ENCODE peak calls at places on chromosomes 2 and 18, in seven cellular contexts. R is neural crest cell, I is IMR-90, X is NB4, Q is fibroblast of lung, Z is A549, K is adrenal gland. F is an unnamed sample.
A peak's percentile ranks its signal among the peaks of the same experiment; 100 is the strongest.

GRCh38 chr2:128316777-128317185 is 1.9 kb downstream of the HS6ST1 start:
- DNase-seq in X (peak; percentile 14), I (no peak), Q (no peak), R (no peak), Z (no peak), K (no peak), F (no peak)

GRCh38 chr2:26607698-26608097 is 33.5 kb downstream of the CIB4 start:
- DNase-seq in K (peak; percentile 15), Q (no peak), R (no peak), X (no peak), Z (no peak), I (no peak), F (no peak)

GRCh38 chr2:175330195-175330594 is 148.7 kb upstream of the ATP5MC3 start:
- DNase-seq in K (no peak), Q (no peak), I (no peak), X (no peak), R (no peak), Z (no peak), F (no peak)

GRCh38 chr2:30915485-30915884 is 108.2 kb upstream of the CAPN13 start:
- DNase-seq in Q (no peak), X (peak; percentile 45), K (no peak), I (peak; percentile 0), R (peak; percentile 11), Z (no peak), F (no peak)

GRCh38 chr2:186304064-186304463 is 182.0 kb upstream of the ZC3H15 start:
- DNase-seq in I (no peak), R (no peak), X (no peak), Q (no peak), K (no peak), Z (no peak), F (no peak)

GRCh38 chr2:220555961-220556360 is 928.5 kb downstream of the SLC4A3 start:
- DNase-seq in K (no peak), R (no peak), I (peak; percentile 36), Q (no peak), X (no peak), Z (no peak), F (no peak)

GRCh38 chr2:109322111-109322510 is 193.1 kb downstream of the SH3RF3 start:
- DNase-seq in X (no peak), I (peak; percentile 98), K (peak; percentile 91), Z (no peak), Q (peak; percentile 99), R (no peak), F (peak; percentile 91)

GRCh38 chr2:55555977-55556376 is 36.5 kb downstream of the CFAP36 start:
- DNase-seq in R (no peak), K (no peak), I (no peak), X (no peak), Q (no peak), Z (no peak), F (no peak)

GRCh38 chr2:133561045-133561852 is 7.0 kb downstream of the NCKAP5 start:
- DNase-seq in R (no peak), X (peak; percentile 45), Q (peak; percentile 91), I (peak; percentile 90), Z (no peak), K (no peak), F (peak; percentile 56)

GRCh38 chr2:98388601-98389247 is 42.5 kb downstream of the CNGA3 start:
- DNase-seq in Z (no peak), X (no peak), I (no peak), R (no peak), K (no peak), Q (no peak), F (no peak)

GRCh38 chr2:159604159-159604558 is 12.2 kb downstream of the BAZ2B start:
- DNase-seq in I (no peak), Z (no peak), K (no peak), R (no peak), Q (no peak), X (no peak), F (no peak)

GRCh38 chr2:132416080-132416911 is at the start of gene GPR39:
- DNase-seq in Q (peak; percentile 96), I (peak; percentile 96), Z (peak; percentile 88), X (no peak), R (peak; percentile 32), K (peak; percentile 71), F (peak; percentile 86)

GRCh38 chr18:35807942-35808341 is 164.5 kb upstream of the RMP24 start:
- DNase-seq in I (no peak), R (no peak), X (no peak), Q (no peak), K (no peak), Z (no peak), F (no peak)

GRCh38 chr2:70008290-70008689 is 46.9 kb upstream of the ASPRV1 start:
- DNase-seq in I (no peak), R (no peak), Q (no peak), K (no peak), X (no peak), Z (no peak), F (no peak)

GRCh38 chr2:36500072-36500471 is 97.9 kb downstream of the FEZ2 start:
- DNase-seq in K (no peak), X (no peak), R (no peak), Q (no peak), Z (no peak), I (no peak), F (no peak)

GRCh38 chr2:156115338-156115737 is 217.2 kb downstream of the NR4A2 start:
- DNase-seq in Z (no peak), K (no peak), X (no peak), R (no peak), I (no peak), Q (no peak), F (no peak)

GRCh38 chr2:231533777-231534125 is 3.5 kb upstream of the NMUR1 start:
- DNase-seq in I (no peak), X (no peak), R (no peak), K (no peak), Z (no peak), Q (no peak), F (no peak)

GRCh38 chr2:10332402-10333246 is 29.9 kb downstream of the HPCAL1 start:
- DNase-seq in Z (no peak), I (no peak), R (no peak), X (no peak), K (no peak), Q (no peak), F (no peak)

GRCh38 chr18:9575558-9575957 is 38.8 kb downstream of the PPP4R1 start:
- DNase-seq in K (peak; percentile 89), Z (peak; percentile 44), Q (peak; percentile 99), R (peak; percentile 55), I (peak; percentile 98), X (peak; percentile 86), F (peak; percentile 73)

GRCh38 chr2:232382331-232383225 is 4.0 kb downstream of the ALPP start:
- DNase-seq in X (peak; percentile 38), K (no peak), R (no peak), Z (no peak), I (no peak), Q (no peak), F (no peak)

DNA sequence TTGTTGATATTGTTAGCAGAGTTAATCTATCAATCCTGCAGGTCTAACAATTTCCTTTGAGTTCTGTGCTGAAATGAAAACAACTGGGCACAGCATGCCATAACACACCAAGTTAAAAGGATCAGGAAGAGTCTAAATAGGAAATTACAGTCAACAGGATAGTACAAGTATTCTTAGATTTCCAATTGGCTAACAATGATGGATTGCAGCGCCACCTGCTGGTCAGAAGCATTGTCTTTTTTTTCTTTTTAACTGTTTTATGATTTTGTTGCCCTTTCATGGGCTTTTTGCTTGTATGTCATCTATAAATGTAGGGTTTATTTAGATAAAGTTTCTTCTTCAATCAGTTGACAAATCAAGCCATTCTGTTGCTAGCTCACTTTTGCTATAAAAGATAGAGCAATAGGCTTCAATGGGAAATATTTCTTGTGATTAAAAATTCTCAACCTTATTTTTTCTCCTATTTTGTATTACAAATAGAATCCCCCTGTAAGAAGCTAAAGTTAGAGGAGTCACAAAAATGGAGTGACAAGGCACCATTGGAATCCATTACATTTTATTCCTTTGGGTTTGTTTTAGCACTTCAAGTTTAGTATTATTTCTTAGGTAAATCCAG is 40.8 kb upstream of the RPRM start:
- DNase-seq in I (peak; percentile 39), X (peak; percentile 67), K (peak; percentile 76), Q (peak; percentile 54), Z (peak; percentile 7), R (peak; percentile 72), F (peak; percentile 0)
- TF ChIP-seq CTCF in I (peak; percentile 61), X (peak; percentile 50), K (peak; percentile 92), Q (peak; percentile 66), Z (peak; percentile 90), R (peak; percentile 97), F (peak; percentile 66)

GRCh38 chr2:85017436-85018048 is 46.6 kb downstream of the KCMF1 start:
- DNase-seq in R (no peak), K (no peak), I (peak; percentile 36), X (peak; percentile 30), Z (no peak), Q (peak; percentile 57), F (no peak)
- TF ChIP-seq CTCF in R (peak; percentile 67), K (peak; percentile 27), I (peak; percentile 37), X (no peak), Z (peak; percentile 65), Q (peak; percentile 38), F (peak; percentile 31)

DNA sequence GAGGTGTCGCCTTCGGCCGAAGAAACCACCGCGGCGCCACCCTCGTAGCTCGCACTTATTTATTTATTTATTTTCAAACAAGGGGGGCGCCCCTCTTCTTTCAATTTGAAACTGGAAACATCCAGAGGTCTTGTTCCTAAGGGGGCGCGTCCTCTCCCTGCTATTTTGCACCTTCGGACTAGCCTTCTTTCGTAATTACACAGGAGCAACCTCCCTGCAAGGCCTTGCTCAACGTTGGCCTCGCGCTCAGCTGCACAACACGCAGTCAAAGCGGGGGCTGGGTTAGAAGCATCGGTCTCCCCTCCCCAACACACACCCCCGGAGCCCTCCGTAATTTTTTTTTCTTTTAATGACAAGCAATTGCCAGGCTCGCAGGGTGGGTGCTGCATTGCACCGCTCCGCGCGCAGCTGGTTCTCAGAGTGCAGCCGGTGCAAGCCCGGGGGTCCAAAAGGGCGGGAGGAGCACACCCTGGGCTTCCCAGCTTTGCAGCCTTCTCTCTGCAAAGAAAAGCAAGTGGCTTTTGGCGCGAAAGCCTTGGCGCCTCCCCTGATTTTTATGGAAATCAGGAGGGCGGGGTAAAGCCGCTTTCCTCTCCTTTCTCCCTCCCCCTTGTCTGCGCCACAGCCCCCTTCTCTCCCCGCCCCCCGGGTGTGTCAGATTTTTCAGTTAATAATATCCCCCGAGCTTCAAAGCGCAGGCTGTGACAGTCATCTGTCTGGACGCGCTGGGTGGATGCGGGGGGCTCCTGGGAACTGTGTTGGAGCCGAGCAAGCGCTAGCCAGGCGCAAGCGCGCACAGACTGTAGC is at the start of gene MYCN:
- DNase-seq in I (no peak), Z (peak; percentile 44), K (peak; percentile 23), X (peak; percentile 58), R (peak; percentile 85), Q (peak; percentile 33), F (no peak)
- TF ChIP-seq CTCF in I (peak; percentile 45), Z (peak; percentile 88), K (no peak), X (peak; percentile 74), R (peak; percentile 91), Q (no peak), F (no peak)

GRCh38 chr2:170585067-170585466 is 130.1 kb upstream of the SP5 start:
- DNase-seq in Z (no peak), X (no peak), K (no peak), R (no peak), Q (no peak), I (no peak), F (no peak)
- TF ChIP-seq CTCF in Z (no peak), X (no peak), K (no peak), R (no peak), Q (no peak), I (no peak), F (no peak)

F was measured in AG09319.